ENCODE peak calls at places on chromosomes 6 and 20, in nine cellular contexts. One of them, this sample, is unnamed.

GRCh38 chr6:170082067-170082466 is 208.8 kb downstream of the DLL1 start:
- DNase-seq in stimulated activated naive B cell treated with anti-CD40 and anti-IgM and Interleukin-4, amounts not matched to agents 10 μg/mL and 1 μg/mL and 100 μg/mL, for 72 hours: no peak
- DNase-seq in frontal cortex: no peak
- DNase-seq in AG04449: no peak
- DNase-seq in H54: no peak
- DNase-seq in ELR: no peak
- DNase-seq in naive B cell: no peak
- DNase-seq in foreskin fibroblast: no peak
- DNase-seq in WERI-Rb-1: no peak
- DNase-seq in this sample: no peak

GRCh38 chr6:14269434-14269833 is 151.9 kb downstream of the CD83 start:
- DNase-seq in stimulated activated naive B cell treated with anti-CD40 and anti-IgM and Interleukin-4, amounts not matched to agents 10 μg/mL and 1 μg/mL and 100 μg/mL, for 72 hours: no peak
- DNase-seq in AG04449: no peak
- DNase-seq in ELR: no peak
- DNase-seq in foreskin fibroblast: no peak
- DNase-seq in frontal cortex: no peak
- DNase-seq in H54: no peak
- DNase-seq in WERI-Rb-1: no peak
- DNase-seq in naive B cell: peak
- DNase-seq in this sample: no peak

GRCh38 chr6:158778005-158778527 is 41.1 kb downstream of the EZR start:
- DNase-seq in frontal cortex: no peak
- DNase-seq in AG04449: no peak
- DNase-seq in naive B cell: no peak
- DNase-seq in ELR: no peak
- DNase-seq in WERI-Rb-1: no peak
- DNase-seq in foreskin fibroblast: no peak
- DNase-seq in stimulated activated naive B cell treated with anti-CD40 and anti-IgM and Interleukin-4, amounts not matched to agents 10 μg/mL and 1 μg/mL and 100 μg/mL, for 72 hours: no peak
- DNase-seq in H54: no peak
- DNase-seq in this sample: no peak

GRCh38 chr6:32244946-32245398 is 21.1 kb upstream of the NOTCH4 start:
- DNase-seq in H54: peak
- DNase-seq in frontal cortex: peak
- DNase-seq in ELR: peak
- DNase-seq in WERI-Rb-1: peak
- DNase-seq in AG04449: no peak
- DNase-seq in foreskin fibroblast: peak
- DNase-seq in stimulated activated naive B cell treated with anti-CD40 and anti-IgM and Interleukin-4, amounts not matched to agents 10 μg/mL and 1 μg/mL and 100 μg/mL, for 72 hours: peak
- DNase-seq in naive B cell: peak
- DNase-seq in this sample: peak

GRCh38 chr20:16476032-16476431 is 97.2 kb downstream of the KIF16B start:
- DNase-seq in H54: peak
- DNase-seq in ELR: peak
- DNase-seq in frontal cortex: peak
- DNase-seq in foreskin fibroblast: peak
- DNase-seq in naive B cell: peak
- DNase-seq in WERI-Rb-1: no peak
- DNase-seq in stimulated activated naive B cell treated with anti-CD40 and anti-IgM and Interleukin-4, amounts not matched to agents 10 μg/mL and 1 μg/mL and 100 μg/mL, for 72 hours: no peak
- DNase-seq in AG04449: no peak
- DNase-seq in this sample: peak

GRCh38 chr6:161233986-161234620 is 39.8 kb downstream of the AGPAT4 start:
- DNase-seq in frontal cortex: no peak
- DNase-seq in foreskin fibroblast: peak
- DNase-seq in naive B cell: no peak
- DNase-seq in stimulated activated naive B cell treated with anti-CD40 and anti-IgM and Interleukin-4, amounts not matched to agents 10 μg/mL and 1 μg/mL and 100 μg/mL, for 72 hours: no peak
- DNase-seq in WERI-Rb-1: no peak
- DNase-seq in H54: peak
- DNase-seq in ELR: peak
- DNase-seq in AG04449: peak
- DNase-seq in this sample: peak

GRCh38 chr20:36306557-36307411 is 645 bp downstream of the DLGAP4 start:
- DNase-seq in WERI-Rb-1: no peak
- DNase-seq in foreskin fibroblast: no peak
- DNase-seq in AG04449: no peak
- DNase-seq in ELR: no peak
- DNase-seq in stimulated activated naive B cell treated with anti-CD40 and anti-IgM and Interleukin-4, amounts not matched to agents 10 μg/mL and 1 μg/mL and 100 μg/mL, for 72 hours: no peak
- DNase-seq in H54: no peak
- DNase-seq in frontal cortex: no peak
- DNase-seq in naive B cell: no peak
- DNase-seq in this sample: no peak

GRCh38 chr6:112235956-112236355 is 18.4 kb downstream of the LAMA4 start:
- DNase-seq in ELR: peak
- DNase-seq in frontal cortex: no peak
- DNase-seq in WERI-Rb-1: no peak
- DNase-seq in stimulated activated naive B cell treated with anti-CD40 and anti-IgM and Interleukin-4, amounts not matched to agents 10 μg/mL and 1 μg/mL and 100 μg/mL, for 72 hours: no peak
- DNase-seq in naive B cell: no peak
- DNase-seq in foreskin fibroblast: peak
- DNase-seq in AG04449: no peak
- DNase-seq in H54: no peak
- DNase-seq in this sample: no peak

GRCh38 chr6:111939902-111940301 is 66.7 kb upstream of the FYN start:
- DNase-seq in naive B cell: no peak
- DNase-seq in WERI-Rb-1: no peak
- DNase-seq in stimulated activated naive B cell treated with anti-CD40 and anti-IgM and Interleukin-4, amounts not matched to agents 10 μg/mL and 1 μg/mL and 100 μg/mL, for 72 hours: no peak
- DNase-seq in AG04449: no peak
- DNase-seq in ELR: no peak
- DNase-seq in frontal cortex: no peak
- DNase-seq in H54: no peak
- DNase-seq in foreskin fibroblast: no peak
- DNase-seq in this sample: no peak

GRCh38 chr20:1827974-1828785 is 67.0 kb upstream of the SIRPA start:
- DNase-seq in H54: no peak
- DNase-seq in WERI-Rb-1: no peak
- DNase-seq in AG04449: no peak
- DNase-seq in stimulated activated naive B cell treated with anti-CD40 and anti-IgM and Interleukin-4, amounts not matched to agents 10 μg/mL and 1 μg/mL and 100 μg/mL, for 72 hours: peak
- DNase-seq in frontal cortex: peak
- DNase-seq in naive B cell: no peak
- DNase-seq in ELR: peak
- DNase-seq in foreskin fibroblast: no peak
- DNase-seq in this sample: no peak

GRCh38 chr6:79307321-79308036 is 73.0 kb upstream of the HMGN3 start:
- DNase-seq in frontal cortex: no peak
- DNase-seq in ELR: peak
- DNase-seq in AG04449: no peak
- DNase-seq in WERI-Rb-1: no peak
- DNase-seq in H54: no peak
- DNase-seq in foreskin fibroblast: peak
- DNase-seq in naive B cell: no peak
- DNase-seq in stimulated activated naive B cell treated with anti-CD40 and anti-IgM and Interleukin-4, amounts not matched to agents 10 μg/mL and 1 μg/mL and 100 μg/mL, for 72 hours: no peak
- DNase-seq in this sample: no peak